ENCODE peak calls at places on chromosomes 11 and 22, in five cellular contexts. One of them, this sample, is unnamed.

GRCh38 chr11:3614742-3615171 is 27.0 kb downstream of the ART5 start:
- DNase-seq in prostate gland: no peak
- DNase-seq in naive thymus-derived CD4-positive, alpha-beta T cell: no peak
- DNase-seq in PC-3: peak
- DNase-seq in fibroblast of pulmonary artery: no peak
- DNase-seq in this sample: no peak

GRCh38 chr11:34650528-34650927 is 29.6 kb downstream of the EHF start:
- DNase-seq in prostate gland: no peak
- DNase-seq in naive thymus-derived CD4-positive, alpha-beta T cell: peak
- DNase-seq in PC-3: no peak
- DNase-seq in fibroblast of pulmonary artery: peak
- DNase-seq in this sample: no peak

GRCh38 chr11:88695701-88696414 is 358.3 kb upstream of the CTSC start:
- DNase-seq in prostate gland: no peak
- DNase-seq in naive thymus-derived CD4-positive, alpha-beta T cell: no peak
- DNase-seq in PC-3: no peak
- DNase-seq in fibroblast of pulmonary artery: no peak
- DNase-seq in this sample: no peak

GRCh38 chr11:48062649-48063048 is 82.3 kb downstream of the PTPRJ start:
- DNase-seq in prostate gland: no peak
- DNase-seq in naive thymus-derived CD4-positive, alpha-beta T cell: no peak
- DNase-seq in PC-3: peak
- DNase-seq in fibroblast of pulmonary artery: no peak
- DNase-seq in this sample: no peak

GRCh38 chr22:33535937-33536875 is 384.1 kb downstream of the LARGE1 start:
- DNase-seq in prostate gland: no peak
- DNase-seq in naive thymus-derived CD4-positive, alpha-beta T cell: no peak
- DNase-seq in PC-3: no peak
- DNase-seq in fibroblast of pulmonary artery: no peak
- DNase-seq in this sample: no peak

GRCh38 chr11:107927559-107927958 is 689 bp upstream of the RAB39A start:
- DNase-seq in prostate gland: no peak
- DNase-seq in naive thymus-derived CD4-positive, alpha-beta T cell: no peak
- DNase-seq in PC-3: no peak
- DNase-seq in fibroblast of pulmonary artery: no peak
- DNase-seq in this sample: no peak

GRCh38 chr11:111819161-111820058 is 52.0 kb downstream of the ALG9 start:
- DNase-seq in prostate gland: no peak
- DNase-seq in naive thymus-derived CD4-positive, alpha-beta T cell: no peak
- DNase-seq in PC-3: no peak
- DNase-seq in fibroblast of pulmonary artery: peak
- DNase-seq in this sample: peak

GRCh38 chr22:48588151-48588880 is 1239.4 kb downstream of the BRD1 start:
- DNase-seq in prostate gland: no peak
- DNase-seq in naive thymus-derived CD4-positive, alpha-beta T cell: no peak
- DNase-seq in PC-3: no peak
- DNase-seq in fibroblast of pulmonary artery: no peak
- DNase-seq in this sample: no peak

GRCh38 chr22:26318975-26319374 is 110.1 kb upstream of the ASPHD2 start:
- DNase-seq in prostate gland: no peak
- DNase-seq in naive thymus-derived CD4-positive, alpha-beta T cell: no peak
- DNase-seq in PC-3: peak
- DNase-seq in fibroblast of pulmonary artery: peak
- DNase-seq in this sample: peak

GRCh38 chr11:73257342-73258103 is 14.6 kb upstream of the P2RY6 start:
- DNase-seq in prostate gland: no peak
- DNase-seq in naive thymus-derived CD4-positive, alpha-beta T cell: no peak
- DNase-seq in PC-3: peak
- DNase-seq in fibroblast of pulmonary artery: peak
- DNase-seq in this sample: peak

GRCh38 chr11:12556788-12557384 is 117.3 kb upstream of the TEAD1 start:
- DNase-seq in prostate gland: no peak
- DNase-seq in naive thymus-derived CD4-positive, alpha-beta T cell: no peak
- DNase-seq in PC-3: peak
- DNase-seq in fibroblast of pulmonary artery: peak
- DNase-seq in this sample: peak

GRCh38 chr11:100851129-100851528 is 164.0 kb downstream of the ARHGAP42 start:
- DNase-seq in prostate gland: no peak
- DNase-seq in naive thymus-derived CD4-positive, alpha-beta T cell: no peak
- DNase-seq in PC-3: peak
- DNase-seq in fibroblast of pulmonary artery: peak
- DNase-seq in this sample: peak

GRCh38 chr11:5242933-5243844 is 6.5 kb downstream of the HBG1 start:
- DNase-seq in prostate gland: no peak
- DNase-seq in naive thymus-derived CD4-positive, alpha-beta T cell: no peak
- DNase-seq in PC-3: no peak
- DNase-seq in fibroblast of pulmonary artery: no peak
- DNase-seq in this sample: peak

GRCh38 chr11:72641900-72642814 is 32.1 kb downstream of the PDE2A start:
- DNase-seq in prostate gland: peak
- DNase-seq in naive thymus-derived CD4-positive, alpha-beta T cell: no peak
- DNase-seq in PC-3: peak
- DNase-seq in fibroblast of pulmonary artery: no peak
- DNase-seq in this sample: peak

GRCh38 chr11:103924166-103925013 is 112.0 kb upstream of the DDI1 start:
- DNase-seq in prostate gland: no peak
- DNase-seq in naive thymus-derived CD4-positive, alpha-beta T cell: no peak
- DNase-seq in PC-3: no peak
- DNase-seq in fibroblast of pulmonary artery: no peak
- DNase-seq in this sample: peak

GRCh38 chr22:29470159-29470855 is 9.7 kb upstream of the NEFH start:
- DNase-seq in prostate gland: peak
- DNase-seq in naive thymus-derived CD4-positive, alpha-beta T cell: peak
- DNase-seq in PC-3: no peak
- DNase-seq in fibroblast of pulmonary artery: peak
- DNase-seq in this sample: no peak

GRCh38 chr11:130215531-130216220 is 56.1 kb downstream of the ST14 start:
- DNase-seq in prostate gland: no peak
- DNase-seq in naive thymus-derived CD4-positive, alpha-beta T cell: no peak
- DNase-seq in PC-3: no peak
- DNase-seq in fibroblast of pulmonary artery: no peak
- DNase-seq in this sample: no peak

GRCh38 chr11:116261616-116262015 is 511.2 kb downstream of the BUD13 start:
- DNase-seq in prostate gland: no peak
- DNase-seq in naive thymus-derived CD4-positive, alpha-beta T cell: no peak
- DNase-seq in PC-3: no peak
- DNase-seq in fibroblast of pulmonary artery: no peak
- DNase-seq in this sample: no peak

GRCh38 chr11:75578977-75579376 is 16.9 kb downstream of the SERPINH1 start:
- DNase-seq in prostate gland: no peak
- DNase-seq in naive thymus-derived CD4-positive, alpha-beta T cell: no peak
- DNase-seq in PC-3: no peak
- DNase-seq in fibroblast of pulmonary artery: no peak
- DNase-seq in this sample: peak

GRCh38 chr11:2128102-2128511 is 11.1 kb downstream of the IGF2 start:
- DNase-seq in prostate gland: no peak
- DNase-seq in naive thymus-derived CD4-positive, alpha-beta T cell: no peak
- DNase-seq in PC-3: no peak
- DNase-seq in fibroblast of pulmonary artery: no peak
- DNase-seq in this sample: no peak

GRCh38 chr11:117985953-117986887 is at the start of gene IL10RA:
- DNase-seq in prostate gland: peak
- DNase-seq in naive thymus-derived CD4-positive, alpha-beta T cell: peak
- DNase-seq in PC-3: no peak
- DNase-seq in fibroblast of pulmonary artery: peak
- DNase-seq in this sample: peak

GRCh38 chr11:117992620-117993019 is 6.4 kb downstream of the IL10RA start:
- DNase-seq in prostate gland: no peak
- DNase-seq in naive thymus-derived CD4-positive, alpha-beta T cell: no peak
- DNase-seq in PC-3: no peak
- DNase-seq in fibroblast of pulmonary artery: no peak
- DNase-seq in this sample: no peak

GRCh38 chr11:117986981-117987495 is 844 bp downstream of the IL10RA start:
- DNase-seq in prostate gland: no peak
- DNase-seq in naive thymus-derived CD4-positive, alpha-beta T cell: peak
- DNase-seq in PC-3: peak
- DNase-seq in fibroblast of pulmonary artery: no peak
- DNase-seq in this sample: no peak

GRCh38 chr11:117992136-117992535 is 5.9 kb downstream of the IL10RA start:
- DNase-seq in prostate gland: no peak
- DNase-seq in naive thymus-derived CD4-positive, alpha-beta T cell: no peak
- DNase-seq in PC-3: no peak
- DNase-seq in fibroblast of pulmonary artery: no peak
- DNase-seq in this sample: no peak

DNA sequence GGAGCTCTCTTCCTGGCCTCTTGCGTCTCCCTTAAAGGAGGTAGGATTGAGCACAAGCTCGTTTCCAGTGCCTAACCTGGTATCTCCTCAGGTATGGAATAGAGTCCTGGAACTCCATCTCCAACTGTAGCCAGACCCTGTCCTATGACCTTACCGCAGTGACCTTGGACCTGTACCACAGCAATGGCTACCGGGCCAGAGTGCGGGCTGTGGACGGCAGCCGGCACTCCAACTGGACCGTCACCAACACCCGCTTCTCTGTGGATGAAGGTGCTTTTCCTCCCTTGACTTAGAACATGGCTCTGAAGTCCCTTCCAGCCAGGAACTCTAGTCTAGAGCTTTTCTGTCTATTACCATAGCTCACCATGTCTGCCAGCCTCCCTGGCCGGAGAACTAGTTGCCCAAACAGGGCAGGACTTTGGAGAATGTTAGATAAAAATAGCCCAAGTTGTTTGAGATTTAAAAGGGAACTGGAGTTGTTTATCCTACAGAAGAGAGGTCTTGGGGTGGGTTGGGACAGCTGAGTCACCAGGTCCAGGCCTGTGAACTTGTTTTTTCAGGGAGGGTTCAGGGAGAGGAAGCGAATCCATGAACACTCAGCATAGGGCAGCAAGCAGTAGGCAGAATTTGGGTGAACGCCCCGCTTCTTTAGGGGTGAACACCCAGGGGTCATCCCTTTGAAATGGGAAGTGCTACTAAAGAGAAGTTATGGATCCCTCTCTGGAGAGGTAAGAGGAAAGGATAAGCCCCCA is 3.3 kb downstream of the IL10RA start:
- DNase-seq in prostate gland: no peak
- DNase-seq in naive thymus-derived CD4-positive, alpha-beta T cell: no peak
- DNase-seq in PC-3: no peak
- DNase-seq in fibroblast of pulmonary artery: no peak
- DNase-seq in this sample: no peak
- H3K4me3 ChIP-seq in prostate gland: no peak
- H3K4me3 ChIP-seq in naive thymus-derived CD4-positive, alpha-beta T cell: peak
- H3K4me3 ChIP-seq in PC-3: no peak
- H3K4me3 ChIP-seq in fibroblast of pulmonary artery: no peak
- H3K4me3 ChIP-seq in this sample: no peak

DNA sequence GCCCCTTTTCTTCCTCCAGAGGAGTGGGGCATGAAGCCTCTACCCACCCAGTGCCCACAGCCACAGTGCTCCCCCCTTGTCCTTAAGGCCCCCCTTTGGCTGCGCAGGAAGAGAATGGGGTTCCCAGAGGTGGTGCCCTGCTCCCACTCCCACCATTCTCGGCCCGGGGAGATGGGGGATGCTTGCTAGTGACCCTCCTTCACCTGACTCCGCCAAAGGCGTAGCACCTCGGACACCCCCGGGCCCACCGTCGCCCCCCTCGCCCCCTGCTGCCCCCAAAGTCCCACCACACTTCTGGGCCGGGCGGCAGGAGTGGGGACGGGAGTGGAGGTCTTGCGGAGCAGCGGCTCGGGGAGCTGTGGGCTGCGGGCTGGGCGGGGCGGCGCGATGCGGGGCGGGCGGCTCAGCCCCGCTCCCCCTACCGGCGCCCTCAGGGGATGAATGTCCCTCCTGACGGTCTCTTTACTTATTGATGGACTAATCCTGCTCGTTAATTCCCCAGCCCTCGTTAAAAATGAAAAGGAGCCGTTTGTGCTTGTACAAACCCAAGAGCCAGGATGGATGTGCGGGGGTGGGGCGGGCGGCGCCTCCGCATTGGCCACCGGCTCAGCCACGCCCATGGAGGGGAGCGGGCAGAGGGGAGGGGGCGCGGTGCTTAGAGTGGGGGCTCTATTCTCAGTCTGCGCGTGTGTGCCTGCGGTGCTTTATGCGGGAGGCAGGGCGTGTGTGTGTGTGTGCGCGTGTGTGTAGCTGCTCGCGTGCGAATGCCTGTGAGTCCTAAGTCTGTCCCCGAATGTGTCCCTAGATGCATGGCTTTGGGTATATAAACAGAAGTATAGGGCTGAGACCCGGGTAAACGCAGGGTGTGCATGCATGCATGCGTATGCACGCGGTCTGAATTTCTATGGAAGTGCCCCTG is 25.6 kb downstream of the SYT7 start:
- DNase-seq in prostate gland: peak
- DNase-seq in naive thymus-derived CD4-positive, alpha-beta T cell: no peak
- DNase-seq in PC-3: peak
- DNase-seq in fibroblast of pulmonary artery: no peak
- DNase-seq in this sample: peak
- H3K4me3 ChIP-seq in prostate gland: no peak
- H3K4me3 ChIP-seq in naive thymus-derived CD4-positive, alpha-beta T cell: no peak
- H3K4me3 ChIP-seq in PC-3: peak
- H3K4me3 ChIP-seq in fibroblast of pulmonary artery: no peak
- H3K4me3 ChIP-seq in this sample: no peak

DNA sequence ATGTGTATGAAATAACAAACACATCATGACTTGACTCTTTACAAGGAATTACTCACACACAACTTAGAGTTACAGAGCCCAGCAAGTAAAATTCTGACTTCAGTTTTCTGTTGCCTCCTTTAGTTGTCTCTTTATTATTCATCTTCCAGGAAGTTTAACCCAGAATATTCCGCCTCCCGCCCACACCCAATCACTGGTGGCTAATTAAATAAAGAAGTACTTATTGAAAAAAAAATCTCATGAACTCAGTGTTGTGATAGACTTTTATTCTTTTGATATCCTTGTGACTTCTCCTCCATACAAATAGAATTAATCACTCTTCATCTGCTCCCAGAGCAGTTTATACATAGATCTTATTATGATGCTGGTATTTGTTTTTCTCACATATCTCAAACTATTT is 61.9 kb downstream of the MUC15 start:
- DNase-seq in prostate gland: no peak
- DNase-seq in naive thymus-derived CD4-positive, alpha-beta T cell: no peak
- DNase-seq in PC-3: no peak
- DNase-seq in fibroblast of pulmonary artery: no peak
- DNase-seq in this sample: no peak
- H3K4me3 ChIP-seq in prostate gland: no peak
- H3K4me3 ChIP-seq in naive thymus-derived CD4-positive, alpha-beta T cell: no peak
- H3K4me3 ChIP-seq in PC-3: no peak
- H3K4me3 ChIP-seq in fibroblast of pulmonary artery: no peak
- H3K4me3 ChIP-seq in this sample: no peak

GRCh38 chr22:36163497-36163896 is 2.9 kb upstream of the APOL3 start:
- DNase-seq in prostate gland: no peak
- DNase-seq in naive thymus-derived CD4-positive, alpha-beta T cell: no peak
- DNase-seq in PC-3: no peak
- DNase-seq in fibroblast of pulmonary artery: no peak
- DNase-seq in this sample: no peak

GRCh38 chr22:36162127-36163034 is 1.8 kb upstream of the APOL3 start:
- DNase-seq in prostate gland: no peak
- DNase-seq in naive thymus-derived CD4-positive, alpha-beta T cell: peak
- DNase-seq in PC-3: no peak
- DNase-seq in fibroblast of pulmonary artery: no peak
- DNase-seq in this sample: no peak

GRCh38 chr22:36164621-36165020 is 4.1 kb upstream of the APOL3 start:
- DNase-seq in prostate gland: no peak
- DNase-seq in naive thymus-derived CD4-positive, alpha-beta T cell: no peak
- DNase-seq in PC-3: no peak
- DNase-seq in fibroblast of pulmonary artery: no peak
- DNase-seq in this sample: no peak

GRCh38 chr22:36156515-36157419 is 3.8 kb downstream of the APOL3 start:
- DNase-seq in prostate gland: peak
- DNase-seq in naive thymus-derived CD4-positive, alpha-beta T cell: peak
- DNase-seq in PC-3: peak
- DNase-seq in fibroblast of pulmonary artery: peak
- DNase-seq in this sample: peak

GRCh38 chr22:36160499-36160942 is at the start of gene APOL3:
- DNase-seq in prostate gland: peak
- DNase-seq in naive thymus-derived CD4-positive, alpha-beta T cell: peak
- DNase-seq in PC-3: peak
- DNase-seq in fibroblast of pulmonary artery: peak
- DNase-seq in this sample: peak
- H3K4me3 ChIP-seq in prostate gland: peak
- H3K4me3 ChIP-seq in naive thymus-derived CD4-positive, alpha-beta T cell: peak
- H3K4me3 ChIP-seq in PC-3: no peak
- H3K4me3 ChIP-seq in fibroblast of pulmonary artery: peak
- H3K4me3 ChIP-seq in this sample: peak

This sample was measured in adipocyte.